ENCODE peak calls at places on chromosomes 2 and 18, in seven cellular contexts. T, L, W, V, N, M and Q are unnamed samples.

GRCh38 chr2:129396980-129397599 is 582.4 kb upstream of the RAB6C start:
- DNase-seq in M (peak; percentile 63), W (peak; percentile 50), N (peak; percentile 3), V (peak; percentile 44), L (no peak), T (no peak), Q (peak; percentile 42)

GRCh38 chr18:31206787-31207381 is 44.2 kb upstream of the DSC1 start:
- DNase-seq in V (peak; percentile 50), M (peak; percentile 90), N (peak; percentile 33), W (no peak), L (peak; percentile 28), T (peak; percentile 17), Q (peak; percentile 43)

GRCh38 chr2:54677476-54678265 is 45.8 kb upstream of the EML6 start:
- DNase-seq in M (peak; percentile 32), V (peak; percentile 21), W (no peak), N (no peak), T (no peak), L (no peak), Q (no peak)

GRCh38 chr18:45775241-45775676 is 50.2 kb upstream of the SIGLEC15 start:
- DNase-seq in V (peak; percentile 62), N (peak; percentile 45), W (peak; percentile 11), T (peak; percentile 49), M (peak; percentile 35), L (no peak), Q (no peak)

GRCh38 chr2:67389286-67389685 is 7.8 kb upstream of the ETAA1 start:
- DNase-seq in T (no peak), W (no peak), N (peak; percentile 32), L (no peak), M (no peak), V (no peak), Q (no peak)

GRCh38 chr18:13218376-13219011 is at the start of gene LDLRAD4:
- DNase-seq in T (peak; percentile 47), V (peak; percentile 56), M (no peak), W (peak; percentile 60), N (no peak), L (peak; percentile 32), Q (peak; percentile 46)

GRCh38 chr2:101354910-101355309 is 32.4 kb downstream of the CREG2 start:
- DNase-seq in M (no peak), V (no peak), L (no peak), W (no peak), T (no peak), N (no peak), Q (no peak)

GRCh38 chr2:169082995-169083394 is 13.6 kb downstream of the DHRS9 start:
- DNase-seq in W (no peak), V (peak; percentile 10), T (no peak), M (peak; percentile 47), N (no peak), L (no peak), Q (peak; percentile 25)

GRCh38 chr2:17334300-17334699 is 183.9 kb downstream of the RAD51AP2 start:
- DNase-seq in L (no peak), V (no peak), T (no peak), N (no peak), W (no peak), M (no peak), Q (no peak)

GRCh38 chr2:68156419-68156818 is 1.3 kb upstream of the PNO1 start:
- DNase-seq in M (no peak), W (no peak), N (no peak), T (no peak), V (no peak), L (no peak), Q (no peak)

GRCh38 chr2:181411105-181411849 is 45.9 kb upstream of the ITGA4 start:
- DNase-seq in N (no peak), V (no peak), M (peak; percentile 86), L (peak; percentile 24), W (no peak), T (no peak), Q (no peak)

GRCh38 chr18:54228364-54228763 is 3.9 kb upstream of the MBD2 start:
- DNase-seq in T (no peak), L (no peak), N (no peak), M (no peak), W (no peak), V (no peak), Q (no peak)

GRCh38 chr18:54223568-54224241 is 764 bp downstream of the MBD2 start:
- DNase-seq in W (peak; percentile 18), M (peak; percentile 77), L (no peak), N (peak; percentile 90), V (peak; percentile 38), T (peak; percentile 83), Q (peak; percentile 20)

GRCh38 chr18:54220406-54220805 is 4.1 kb downstream of the MBD2 start:
- DNase-seq in M (no peak), N (no peak), L (no peak), W (no peak), T (no peak), V (no peak), Q (no peak)

GRCh38 chr18:54222922-54223567 is 1.4 kb downstream of the MBD2 start:
- DNase-seq in T (no peak), L (no peak), N (no peak), W (no peak), V (peak; percentile 12), M (peak; percentile 91), Q (no peak)

GRCh38 chr18:54224379-54225014 is at the start of gene MBD2:
- DNase-seq in N (peak; percentile 88), W (peak; percentile 93), T (peak; percentile 93), M (peak; percentile 98), V (peak; percentile 92), L (peak; percentile 88), Q (peak; percentile 90)
- TF ChIP-seq CTCF in N (peak; percentile 31), W (no peak), T (no peak), M (no peak), V (peak; percentile 20), L (no peak), Q (peak; percentile 48)

GRCh38 chr18:36296591-36297418 is 708 bp upstream of the FHOD3 start:
- DNase-seq in M (peak; percentile 68), T (peak; percentile 37), W (peak; percentile 82), L (peak; percentile 83), N (peak; percentile 64), V (peak; percentile 62), Q (peak; percentile 49)
- TF ChIP-seq CTCF in M (peak; percentile 29), T (peak; percentile 10), W (peak; percentile 32), L (peak; percentile 41), N (peak; percentile 76), V (peak; percentile 22), Q (peak; percentile 43)

GRCh38 chr2:65622951-65623525 is 190.6 kb upstream of the SPRED2 start:
- DNase-seq in V (no peak), L (no peak), W (no peak), M (no peak), T (no peak), N (no peak), Q (no peak)

GRCh38 chr2:65622499-65622898 is 190.1 kb upstream of the SPRED2 start:
- DNase-seq in V (no peak), N (no peak), W (no peak), M (no peak), T (no peak), L (no peak), Q (no peak)

GRCh38 chr2:65625982-65626381 is 193.6 kb upstream of the SPRED2 start:
- DNase-seq in W (no peak), M (no peak), N (no peak), T (no peak), V (no peak), L (no peak), Q (no peak)

GRCh38 chr2:65620026-65620425 is 187.6 kb upstream of the SPRED2 start:
- DNase-seq in N (no peak), T (no peak), W (no peak), V (no peak), M (no peak), L (no peak), Q (no peak)

GRCh38 chr2:65620524-65620923 is 188.1 kb upstream of the SPRED2 start:
- DNase-seq in V (no peak), L (no peak), W (no peak), N (no peak), T (no peak), M (no peak), Q (no peak)
- TF ChIP-seq CTCF in V (no peak), L (peak; percentile 59), W (no peak), N (no peak), T (peak; percentile 28), M (no peak), Q (no peak)

DNA sequence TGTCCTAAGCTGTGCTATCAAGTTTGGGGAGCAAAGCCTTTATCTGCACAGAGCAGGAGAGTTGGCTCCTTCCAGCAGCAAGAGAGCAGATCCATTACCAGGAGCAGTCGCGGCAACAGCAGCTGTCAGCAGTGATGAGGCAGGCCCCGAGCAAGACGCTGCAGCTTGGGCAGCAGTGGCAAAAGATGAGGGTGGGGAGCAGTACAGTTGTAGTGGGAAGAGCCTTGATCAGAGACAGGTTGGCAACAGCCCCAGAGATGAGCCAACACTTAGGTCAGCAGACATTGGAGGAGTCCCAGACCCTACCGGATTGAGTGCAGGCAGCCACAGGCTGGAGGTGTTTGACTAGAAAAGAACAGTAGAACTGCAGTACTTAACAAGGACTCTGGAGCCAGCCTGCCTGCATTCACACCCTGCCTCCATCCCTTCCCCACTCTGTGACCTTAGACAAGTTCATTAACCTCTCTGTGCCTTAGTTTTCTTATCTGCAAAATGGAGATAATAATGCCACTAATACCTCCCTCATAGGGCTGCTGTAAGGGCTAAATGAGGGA is 117.1 kb upstream of the SERTAD2 start:
- DNase-seq in T (peak; percentile 87), W (no peak), L (no peak), V (no peak), M (no peak), N (peak; percentile 49), Q (no peak)
- TF ChIP-seq CTCF in T (no peak), W (no peak), L (no peak), V (no peak), M (no peak), N (no peak), Q (no peak)